ENCODE peak calls at places on chromosomes 1 and 21, in four cellular contexts. I is WTC11, G is GM23338, Q is HepG2. W is an unnamed sample.

GRCh38 chr1:228736844-228737415 is 1.7 kb downstream of the RHOU start:
- DNase-seq in G (no peak), I (no peak), Q (no peak), W (no peak)

GRCh38 chr1:22341791-22342605 is 109.7 kb upstream of the ZBTB40 start:
- DNase-seq in Q (no peak), G (no peak), I (no peak), W (no peak)

GRCh38 chr1:168763031-168763430 is 34.0 kb upstream of the DPT start:
- DNase-seq in G (no peak), I (no peak), Q (no peak), W (no peak)

GRCh38 chr1:24897263-24898151 is 32.6 kb downstream of the RUNX3 start:
- DNase-seq in I (no peak), Q (no peak), G (no peak), W (no peak)

GRCh38 chr21:33481314-33481943 is 1.7 kb upstream of the TMEM50B start:
- DNase-seq in I (no peak), Q (no peak), G (no peak), W (no peak)

GRCh38 chr1:74467786-74468377 is 44.5 kb downstream of the LRRC53 start:
- DNase-seq in G (peak; percentile 20), Q (no peak), I (no peak), W (no peak)

GRCh38 chr1:39272027-39272790 is 67.7 kb downstream of the MACF1 start:
- DNase-seq in Q (peak; percentile 30), G (no peak), I (no peak), W (no peak)

GRCh38 chr1:198157847-198158765 is 1.3 kb downstream of the NEK7 start:
- DNase-seq in I (no peak), Q (no peak), G (peak; percentile 56), W (no peak)

GRCh38 chr1:99548924-99549605 is 96.8 kb upstream of the PALMD start:
- DNase-seq in G (no peak), Q (no peak), I (no peak), W (no peak)

GRCh38 chr1:26094076-26094669 is 17.5 kb upstream of the PDIK1L start:
- DNase-seq in I (no peak), Q (no peak), G (peak; percentile 43), W (no peak)

GRCh38 chr1:2121071-2121691 is 71.0 kb downstream of the PRKCZ start:
- DNase-seq in Q (no peak), G (no peak), I (no peak), W (no peak)

GRCh38 chr1:9659328-9659727 is 7.8 kb downstream of the PIK3CD start:
- DNase-seq in Q (peak; percentile 21), G (no peak), I (no peak), W (no peak)

GRCh38 chr21:25297117-25297516 is 310.2 kb downstream of the MRPL39 start:
- DNase-seq in G (no peak), I (no peak), Q (no peak), W (no peak)

GRCh38 chr1:236451796-236452373 is 57.8 kb downstream of the EDARADD start:
- DNase-seq in I (peak; percentile 66), G (peak; percentile 82), Q (peak; percentile 28), W (peak; percentile 77)

GRCh38 chr1:219174672-219175564 is 1.2 kb downstream of the LYPLAL1 start:
- DNase-seq in G (peak; percentile 38), I (no peak), Q (peak; percentile 49), W (no peak)

GRCh38 chr1:193462629-193463320 is 276.4 kb upstream of the B3GALT2 start:
- DNase-seq in I (no peak), Q (no peak), G (peak; percentile 45), W (no peak)

GRCh38 chr1:17009706-17010105 is 2.0 kb downstream of the ATP13A2 start:
- DNase-seq in I (no peak), G (no peak), Q (peak; percentile 27), W (no peak)

GRCh38 chr1:153742411-153743142 is 14.7 kb downstream of the INTS3 start:
- DNase-seq in Q (peak; percentile 87), G (no peak), I (no peak), W (no peak)

GRCh38 chr1:90045853-90046563 is 51.1 kb downstream of the ZNF326 start:
- DNase-seq in I (peak; percentile 50), Q (peak; percentile 11), G (peak; percentile 67), W (no peak)

GRCh38 chr1:46532498-46533178 is 18.8 kb downstream of the KNCN start:
- DNase-seq in I (peak; percentile 81), G (peak; percentile 85), Q (no peak), W (no peak)

GRCh38 chr1:10338047-10338446 is 60.8 kb upstream of the PGD start:
- DNase-seq in I (peak; percentile 66), Q (peak; percentile 15), G (peak; percentile 77), W (peak; percentile 62)

GRCh38 chr21:41490330-41490729 is 17.6 kb downstream of the TMPRSS2 start:
- DNase-seq in I (no peak), G (no peak), Q (no peak), W (no peak)

GRCh38 chr1:201791051-201791774 is 37.7 kb upstream of the IPO9 start:
- DNase-seq in Q (no peak), G (no peak), I (no peak), W (no peak)

GRCh38 chr21:26795866-26796329 is 49.3 kb downstream of the ADAMTS1 start:
- DNase-seq in G (no peak), Q (no peak), I (no peak), W (no peak)

GRCh38 chr1:117633068-117633345 is 27.2 kb downstream of the TENT5C start:
- DNase-seq in I (no peak), Q (no peak), G (no peak), W (no peak)

GRCh38 chr1:64080947-64081562 is 122.4 kb upstream of the UBE2U start:
- DNase-seq in I (no peak), G (no peak), Q (no peak), W (no peak)

GRCh38 chr1:241990040-241990439 is 8.9 kb downstream of the MAP1LC3C start:
- DNase-seq in I (peak; percentile 44), Q (no peak), G (peak; percentile 47), W (no peak)

GRCh38 chr1:109770331-109771095 is 6.8 kb upstream of the EPS8L3 start:
- DNase-seq in Q (no peak), G (no peak), I (peak; percentile 15), W (no peak)

GRCh38 chr1:22814176-22815042 is 103.8 kb downstream of the EPHB2 start:
- DNase-seq in Q (no peak), I (no peak), G (no peak), W (no peak)

GRCh38 chr1:59814901-59815825 is at the start of gene HOOK1:
- DNase-seq in G (peak; percentile 34), Q (no peak), I (no peak), W (peak; percentile 86)

GRCh38 chr1:161427733-161428516 is 60.2 kb upstream of the CFAP126 start:
- DNase-seq in Q (peak; percentile 35), I (peak; percentile 69), G (peak; percentile 73), W (peak; percentile 87)

GRCh38 chr1:97826820-97827219 is 94.0 kb downstream of the DPYD start:
- DNase-seq in G (no peak), I (no peak), Q (no peak), W (no peak)

GRCh38 chr1:220906561-220907334 is 27.5 kb downstream of the HLX start:
- DNase-seq in G (no peak), I (no peak), Q (no peak), W (no peak)

GRCh38 chr1:209751627-209752231 is 4.1 kb upstream of the TRAF3IP3 start:
- DNase-seq in G (no peak), I (no peak), Q (no peak), W (no peak)

GRCh38 chr1:93591833-93592635 is 89.6 kb downstream of the BCAR3 start:
- DNase-seq in Q (peak; percentile 90), G (no peak), I (peak; percentile 44), W (no peak)

GRCh38 chr1:201916649-201917249 is 28.1 kb downstream of the SHISA4 start:
- DNase-seq in Q (peak; percentile 36), I (no peak), G (no peak), W (no peak)

GRCh38 chr1:25198731-25199231 is 33.5 kb downstream of the SYF2 start:
- DNase-seq in G (peak; percentile 44), Q (peak; percentile 54), I (no peak), W (no peak)

GRCh38 chr1:228989676-228989991 is 254.4 kb downstream of the RHOU start:
- DNase-seq in G (no peak), I (no peak), Q (no peak), W (no peak)

GRCh38 chr1:15966956-15967344 is 9.0 kb downstream of the ZBTB17 start:
- DNase-seq in G (no peak), I (no peak), Q (no peak), W (no peak)

DNA sequence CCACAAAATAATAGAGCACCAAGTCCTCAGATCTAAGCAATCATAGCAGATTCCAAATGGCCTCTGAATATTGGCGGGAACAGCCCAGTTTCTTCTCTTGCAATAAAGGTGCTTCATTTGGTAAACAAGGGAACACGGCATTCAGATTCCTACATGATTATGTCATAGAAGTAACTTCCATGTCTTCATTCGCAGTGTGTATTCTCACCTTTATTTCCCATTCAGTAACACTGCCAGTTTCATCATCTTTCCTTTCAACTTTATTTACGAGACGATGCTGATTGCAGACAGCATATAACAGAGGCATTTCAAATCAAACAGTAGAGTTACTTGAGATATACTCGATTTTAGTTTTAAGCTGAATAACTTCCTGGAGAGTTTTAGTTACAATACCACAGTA is 13.2 kb upstream of the KLF18 start:
- DNase-seq in I (no peak), G (peak; percentile 79), Q (peak; percentile 8), W (no peak)
- TF ChIP-seq CREB1 in I (no peak), G (peak; percentile 22), Q (no peak), W (no peak)

DNA sequence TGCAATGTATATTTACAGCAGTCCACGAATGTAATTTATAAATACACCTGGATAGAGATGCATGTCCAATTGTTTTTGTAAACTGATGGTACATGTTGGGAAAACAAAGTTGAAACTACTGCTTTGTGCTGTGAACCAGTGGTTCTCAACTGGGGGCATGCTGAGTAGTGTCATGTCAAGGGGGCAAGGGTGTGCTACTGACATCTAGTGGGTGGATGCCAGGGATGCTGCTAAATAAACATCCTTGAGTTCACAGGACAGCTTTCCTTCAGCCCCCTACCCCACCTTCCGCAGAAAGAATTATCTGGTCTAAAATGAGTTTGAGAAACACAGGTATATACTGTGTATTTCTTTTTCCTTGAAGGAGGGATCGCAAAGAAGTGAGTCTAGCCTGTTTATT is 95.9 kb downstream of the RASAL2 start:
- DNase-seq in I (peak; percentile 66), G (peak; percentile 86), Q (peak; percentile 51), W (no peak)
- TF ChIP-seq CREB1 in I (no peak), G (no peak), Q (no peak), W (no peak)

GRCh38 chr21:30194701-30195299 is 21.1 kb downstream of the CLDN8 start:
- DNase-seq in G (peak; percentile 81), I (no peak), Q (peak; percentile 10), W (no peak)
- TF ChIP-seq CREB1 in G (no peak), I (no peak), Q (no peak), W (no peak)

DNA sequence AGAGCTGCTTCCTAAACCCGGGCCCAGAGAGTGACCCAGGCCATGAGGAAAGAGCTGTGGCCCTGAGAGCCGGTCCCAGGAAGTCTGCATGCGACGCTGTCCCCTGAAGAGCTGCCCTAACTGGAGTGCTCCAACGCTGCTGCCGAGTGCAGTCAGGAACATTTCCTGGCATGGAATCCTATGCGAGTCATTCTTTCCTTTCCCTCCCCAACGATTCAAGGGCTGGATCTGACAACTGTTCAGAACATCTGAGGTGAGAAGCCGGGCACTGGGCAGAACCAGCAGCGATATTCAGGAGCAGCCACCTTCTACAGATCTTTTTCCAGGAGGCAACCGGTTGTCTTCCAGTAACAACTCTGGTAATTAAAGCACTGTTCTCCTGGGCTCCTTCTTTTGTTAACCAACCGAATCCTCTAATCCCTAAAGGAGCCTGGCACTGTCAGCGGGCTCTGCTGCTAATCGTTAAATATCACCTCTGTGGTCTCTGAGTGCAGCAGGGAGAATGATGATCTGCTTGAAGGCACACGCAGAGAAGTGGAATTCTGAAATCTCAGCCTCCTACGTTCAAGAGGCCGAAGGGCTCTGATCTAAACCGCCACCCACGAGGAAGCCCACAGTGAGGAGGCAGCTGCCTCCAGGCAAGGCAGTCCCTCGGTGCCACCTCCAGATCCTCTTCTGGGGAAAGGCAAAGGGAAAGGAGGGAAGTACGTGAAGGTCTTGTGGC is 55.8 kb downstream of the SLC45A1 start:
- DNase-seq in Q (no peak), G (peak; percentile 40), I (no peak), W (no peak)
- TF ChIP-seq CREB1 in Q (no peak), G (no peak), I (no peak), W (no peak)